ENCODE peak calls at places on chromosomes 5 and 9, in five cellular contexts. K, Y, C, T and L are unnamed samples.

GRCh38 chr5:57784106-57784505 is 301.5 kb upstream of the ACTBL2 start:
- DNase-seq in C (no peak), K (no peak), Y (no peak), T (no peak), L (no peak)

GRCh38 chr9:121267689-121268597 is at the start of gene GSN:
- DNase-seq in T (peak), Y (peak), K (peak), C (peak), L (peak)

GRCh38 chr9:22863106-22863505 is 416.5 kb downstream of the DMRTA1 start:
- DNase-seq in Y (no peak), C (no peak), K (no peak), T (no peak), L (no peak)

GRCh38 chr9:91816356-91816755 is 133.7 kb downstream of the ROR2 start:
- DNase-seq in Y (no peak), T (no peak), K (peak), C (no peak), L (no peak)

GRCh38 chr9:129774791-129775149 is 21.9 kb upstream of the PTGES start:
- DNase-seq in T (no peak), K (no peak), Y (no peak), C (no peak), L (no peak)

GRCh38 chr5:1793966-1794895 is 5.4 kb downstream of the MRPL36 start:
- DNase-seq in Y (no peak), T (peak), K (peak), C (no peak), L (no peak)

GRCh38 chr9:120723547-120723946 is 9.3 kb upstream of the MEGF9 start:
- DNase-seq in T (peak), Y (no peak), K (no peak), C (no peak), L (no peak)

GRCh38 chr5:112685929-112686328 is 51.8 kb upstream of the APC start:
- DNase-seq in K (no peak), C (no peak), T (peak), Y (no peak), L (no peak)

GRCh38 chr9:125732562-125732961 is 14.6 kb upstream of the PBX3 start:
- DNase-seq in T (no peak), K (no peak), Y (peak), C (no peak), L (no peak)

GRCh38 chr5:139705191-139705590 is 57.0 kb downstream of the CXXC5 start:
- DNase-seq in Y (no peak), K (no peak), T (no peak), C (no peak), L (no peak)

GRCh38 chr5:138869763-138870500 is 5.2 kb downstream of the LRRTM2 start:
- DNase-seq in K (no peak), T (peak), Y (no peak), C (peak), L (no peak)

GRCh38 chr9:744790-745456 is 96.6 kb upstream of the DMRT1 start:
- DNase-seq in T (no peak), C (no peak), Y (no peak), K (peak), L (no peak)

GRCh38 chr5:40037703-40038102 is 612.9 kb upstream of the DAB2 start:
- DNase-seq in K (no peak), C (no peak), Y (no peak), T (no peak), L (no peak)

GRCh38 chr5:127080001-127080478 is 6.7 kb upstream of the C5orf63 start:
- DNase-seq in C (no peak), Y (peak), K (no peak), T (no peak), L (no peak)

GRCh38 chr9:115006660-115007059 is 76.3 kb upstream of the TNFSF8 start:
- DNase-seq in T (peak), Y (no peak), C (peak), K (no peak), L (no peak)

GRCh38 chr5:109479260-109479860 is 69.6 kb upstream of the PJA2 start:
- DNase-seq in K (no peak), C (no peak), T (peak), Y (peak), L (no peak)

GRCh38 chr9:133714606-133715294 is 23.4 kb downstream of the SARDH start:
- DNase-seq in K (peak), Y (peak), T (peak), C (no peak), L (peak)

GRCh38 chr5:156326718-156327259 is at the start of gene SGCD:
- DNase-seq in Y (peak), C (peak), K (peak), T (peak), L (peak)

GRCh38 chr9:127449332-127449966 is 1.8 kb downstream of the RPL12 start:
- DNase-seq in T (no peak), C (no peak), Y (peak), K (no peak), L (no peak)

GRCh38 chr5:169100735-169101075 is 200.2 kb downstream of the SLIT3 start:
- DNase-seq in K (no peak), C (no peak), Y (no peak), T (no peak), L (no peak)

GRCh38 chr5:58871648-58872242 is 288.9 kb downstream of the RAB3C start:
- DNase-seq in C (no peak), T (peak), Y (peak), K (no peak), L (no peak)

GRCh38 chr5:135505973-135506372 is 29.8 kb downstream of the NEUROG1 start:
- DNase-seq in C (no peak), T (peak), Y (no peak), K (no peak), L (no peak)

GRCh38 chr9:128136816-128137793 is 9.6 kb upstream of the PTGES2 start:
- DNase-seq in T (peak), C (no peak), K (no peak), Y (no peak), L (no peak)

GRCh38 chr9:70534058-70534457 is 119.6 kb upstream of the KLF9 start:
- DNase-seq in K (no peak), Y (no peak), C (no peak), T (peak), L (no peak)

GRCh38 chr5:39892708-39893107 is 467.9 kb upstream of the DAB2 start:
- DNase-seq in T (no peak), K (no peak), C (no peak), Y (no peak), L (no peak)

GRCh38 chr5:74762599-74762998 is 4.3 kb downstream of the GFM2 start:
- DNase-seq in T (peak), C (no peak), K (no peak), Y (no peak), L (no peak)
- TF ChIP-seq CTCF in T (no peak), C (no peak), K (no peak), Y (no peak), L (no peak)

GRCh38 chr5:79562351-79563246 is 48.7 kb upstream of the HOMER1 start:
- DNase-seq in T (peak), C (no peak), Y (no peak), K (no peak), L (no peak)

GRCh38 chr5:79560774-79561524 is 47.0 kb upstream of the HOMER1 start:
- DNase-seq in C (no peak), Y (no peak), T (peak), K (no peak), L (no peak)

GRCh38 chr5:79564798-79565279 is 47.4 kb upstream of the TENT2 start:
- DNase-seq in C (no peak), Y (no peak), T (no peak), K (no peak), L (no peak)

GRCh38 chr5:79561525-79561893 is 47.6 kb upstream of the HOMER1 start:
- DNase-seq in K (no peak), Y (no peak), T (no peak), C (peak), L (no peak)

DNA sequence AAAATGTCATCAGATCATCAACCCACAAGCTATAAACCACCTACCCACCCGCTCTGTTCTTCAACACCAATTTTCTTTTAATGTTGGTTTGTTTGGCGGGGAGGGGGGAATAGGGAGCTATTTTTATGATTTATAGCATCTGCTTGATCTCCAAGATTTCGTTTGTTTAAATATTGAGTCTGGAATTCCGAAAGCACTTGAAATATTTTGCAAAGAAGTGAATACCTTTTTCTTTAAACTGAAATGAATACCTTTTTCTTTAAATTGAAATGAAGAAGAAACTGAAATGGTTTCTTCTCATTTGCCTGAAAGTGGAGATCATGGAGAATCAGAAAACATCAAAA is 49.0 kb upstream of the TENT2 start:
- DNase-seq in C (no peak), Y (no peak), K (no peak), T (no peak), L (no peak)
- H3K27ac ChIP-seq in C (no peak), Y (no peak), K (no peak), T (no peak), L (no peak)

GRCh38 chr5:90161399-90161798 is 248.2 kb downstream of the CETN3 start:
- DNase-seq in Y (peak), K (no peak), C (peak), T (no peak), L (peak)
- TF ChIP-seq CTCF in Y (peak), K (no peak), C (no peak), T (no peak), L (peak)

DNA sequence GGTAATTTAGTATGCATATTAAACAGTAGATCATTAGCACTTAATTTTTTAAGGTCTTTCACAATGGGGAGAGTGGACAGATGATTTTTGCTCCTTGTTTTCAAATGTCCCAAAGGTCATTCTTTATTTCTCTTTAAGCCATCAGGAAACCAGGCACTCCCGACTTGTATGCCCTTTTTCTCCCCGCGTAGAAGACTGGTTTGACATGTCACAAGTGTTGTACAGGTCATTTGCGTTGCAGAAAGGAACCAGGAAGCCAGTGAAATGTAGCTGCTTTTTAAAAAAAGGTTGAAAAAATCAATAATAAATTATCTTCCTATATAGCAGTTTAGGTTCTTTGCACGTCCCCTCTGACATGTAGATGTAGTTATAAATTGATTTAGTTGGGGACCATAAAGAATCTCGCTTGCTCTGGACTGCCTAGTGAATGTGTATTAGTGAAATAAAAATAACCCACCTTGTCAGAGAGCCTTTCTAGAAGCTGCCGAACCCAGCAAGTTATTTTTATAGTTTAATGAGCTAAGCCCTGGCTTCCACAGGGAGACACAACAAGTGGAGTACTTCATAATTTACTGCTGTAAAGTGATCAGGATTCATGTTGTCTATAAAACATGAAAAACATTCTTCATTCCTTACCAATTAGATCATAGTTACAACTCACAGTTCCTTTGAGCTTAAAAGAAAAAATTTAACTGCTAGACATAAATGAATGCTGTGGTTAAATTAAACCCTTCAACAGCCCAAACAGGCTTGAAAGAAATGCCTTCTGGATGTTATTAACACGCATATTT is 404.5 kb downstream of the CSNK1G3 start:
- DNase-seq in K (no peak), C (no peak), T (peak), Y (peak), L (no peak)
- H3K27ac ChIP-seq in K (peak), C (no peak), T (no peak), Y (peak), L (no peak)

GRCh38 chr5:54249210-54250028 is 61.0 kb downstream of the ARL15 start:
- DNase-seq in C (no peak), Y (peak), K (no peak), T (peak), L (no peak)

GRCh38 chr5:54251981-54252380 is 58.4 kb downstream of the ARL15 start:
- DNase-seq in K (no peak), C (no peak), T (peak), Y (no peak), L (no peak)

GRCh38 chr5:54257366-54258118 is 52.8 kb downstream of the ARL15 start:
- DNase-seq in T (peak), K (no peak), C (no peak), Y (no peak), L (no peak)

GRCh38 chr5:54259090-54259489 is 51.3 kb downstream of the ARL15 start:
- DNase-seq in T (peak), Y (no peak), C (no peak), K (no peak), L (no peak)

DNA sequence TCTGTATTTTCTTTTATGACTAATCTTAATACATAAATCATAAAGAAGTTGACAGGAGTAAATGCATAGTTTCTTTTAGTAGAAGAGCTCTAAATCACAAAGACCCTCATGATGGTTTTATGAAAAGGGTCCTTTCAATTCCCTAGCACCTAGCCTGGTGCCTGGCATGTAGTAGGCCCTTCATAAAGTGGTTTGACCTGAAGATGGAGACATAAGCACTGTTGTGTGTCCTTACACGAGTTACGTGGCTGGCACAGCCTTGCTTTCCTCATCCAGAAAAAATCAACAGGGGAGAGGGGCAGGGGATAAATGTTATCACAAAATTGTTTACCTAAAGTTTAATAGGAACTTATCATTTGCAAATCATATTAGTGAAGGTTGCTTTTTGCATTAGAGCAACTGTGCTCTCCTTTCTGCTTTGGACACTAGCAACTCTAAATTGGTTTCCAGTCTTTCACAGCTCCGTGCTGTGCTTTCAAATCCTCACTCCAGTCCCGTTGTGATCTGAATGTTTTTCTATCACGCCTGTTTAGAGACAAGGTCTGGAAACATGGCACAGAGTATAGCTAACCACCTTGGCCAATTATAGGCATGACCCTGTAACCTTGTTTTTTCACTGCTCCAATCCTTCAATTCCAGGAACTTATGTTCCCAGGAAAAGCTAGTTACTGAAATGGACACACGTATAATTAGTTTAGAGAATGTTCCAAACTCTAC is 55.7 kb downstream of the ARL15 start:
- DNase-seq in K (no peak), Y (no peak), T (no peak), C (no peak), L (no peak)
- TF ChIP-seq CTCF in K (no peak), Y (peak), T (no peak), C (no peak), L (peak)

GRCh38 chr5:93294184-93294583 is 286.8 kb downstream of the NR2F1-AS1 start:
- DNase-seq in C (no peak), T (peak), Y (no peak), K (no peak), L (no peak)

GRCh38 chr5:93299596-93300308 is 281.3 kb downstream of the NR2F1-AS1 start:
- DNase-seq in C (no peak), Y (no peak), K (no peak), T (no peak), L (no peak)

GRCh38 chr5:93296338-93296737 is 284.7 kb downstream of the NR2F1-AS1 start:
- DNase-seq in C (no peak), Y (no peak), K (no peak), T (peak), L (no peak)

GRCh38 chr5:93289915-93290314 is 291.1 kb downstream of the NR2F1-AS1 start:
- DNase-seq in C (no peak), T (no peak), Y (no peak), K (no peak), L (no peak)

DNA sequence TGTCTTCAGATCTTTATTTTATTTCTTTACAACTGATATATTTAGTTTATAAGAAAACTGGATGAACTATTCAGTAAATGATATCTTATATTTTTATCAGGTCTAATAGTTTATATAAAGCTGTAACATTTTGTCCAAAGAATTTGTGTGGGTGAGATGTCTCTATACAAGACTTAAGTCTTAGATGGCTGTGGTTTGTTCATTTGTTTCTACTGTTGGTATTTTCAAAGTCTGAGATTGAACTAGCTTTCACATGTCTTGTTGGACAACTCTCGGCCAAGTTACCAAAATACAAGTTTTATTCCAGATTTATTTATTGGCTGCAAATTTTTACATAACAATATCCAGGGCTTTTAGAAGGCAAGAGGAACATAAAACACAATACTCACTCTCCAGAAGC is 286.0 kb downstream of the NR2F1-AS1 start:
- DNase-seq in K (no peak), C (no peak), Y (no peak), T (peak), L (no peak)
- H3K27ac ChIP-seq in K (no peak), C (no peak), Y (no peak), T (no peak), L (no peak)

DNA sequence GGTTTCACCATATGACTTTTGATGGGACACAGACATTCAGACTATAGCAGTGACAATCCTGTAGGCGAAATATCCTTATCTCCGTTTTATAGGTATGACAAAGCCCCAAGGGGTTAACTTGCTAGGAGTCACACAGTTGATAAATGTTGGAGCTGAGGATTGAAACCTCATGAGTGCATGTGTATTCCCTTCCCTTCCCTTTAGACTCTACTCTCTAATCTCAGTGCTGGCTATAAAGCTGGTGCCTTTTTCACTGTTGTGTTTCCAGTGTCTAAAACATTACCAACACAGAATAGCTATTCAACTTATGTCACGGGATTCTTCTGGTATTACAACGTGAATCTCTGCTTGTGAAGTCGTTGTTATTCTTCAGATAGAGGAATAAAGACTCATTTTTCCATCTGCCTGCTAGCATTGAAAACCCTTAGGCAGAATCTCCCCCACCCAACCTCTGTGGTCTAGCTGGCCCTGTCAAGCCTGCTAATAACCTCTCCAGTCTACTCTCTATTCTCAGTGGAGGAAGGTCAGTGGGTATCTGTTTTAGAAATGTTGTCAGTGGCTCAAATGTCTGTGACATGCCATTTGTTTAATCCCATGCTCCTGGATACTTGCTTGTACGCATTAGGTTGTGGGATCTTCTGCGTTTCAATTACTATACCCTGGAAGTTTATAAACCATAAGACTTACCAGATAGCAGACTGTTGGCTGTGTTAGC is 121.2 kb downstream of the TLE4 start:
- DNase-seq in K (no peak), C (no peak), T (peak), Y (no peak), L (no peak)
- TF ChIP-seq CTCF in K (no peak), C (no peak), T (no peak), Y (no peak), L (no peak)